ENCODE peak calls at places on chromosomes 4 and X, in ten cellular contexts. W is iris pigment epithelial cell, O is T-helper 2 cell, U is occipital lobe, E is EL, B is RPMI8226, Y is AG08396, D is ovary, T is mesenchymal stem cell, Z is DMS 273 treated with DMSO at 0.1 percent for 48 hours. N is an unnamed sample.

GRCh38 chr4:86414686-86415085 is 54.8 kb upstream of the MAPK10 start:
- DNase-seq in W (no peak), O (no peak), U (no peak), E (no peak), B (no peak), Y (no peak), D (no peak), T (no peak), Z (no peak), N (no peak)

GRCh38 chr4:7722716-7723115 is 216.9 kb downstream of the AFAP1 start:
- DNase-seq in W (peak), O (no peak), U (no peak), E (peak), B (no peak), Y (no peak), D (no peak), T (no peak), Z (no peak), N (no peak)

GRCh38 chr4:21410372-21410771 is 538.2 kb downstream of the KCNIP4 start:
- DNase-seq in W (no peak), O (no peak), U (no peak), E (no peak), B (no peak), Y (no peak), D (no peak), T (no peak), Z (no peak), N (no peak)

GRCh38 chrX:129247642-129248041 is 275.6 kb downstream of the SMARCA1 start:
- DNase-seq in W (no peak), O (no peak), U (no peak), E (no peak), B (no peak), Y (no peak), D (no peak), T (no peak), Z (no peak), N (no peak)

GRCh38 chr4:147160908-147161513 is 215.3 kb upstream of the TTC29 start:
- DNase-seq in W (peak), O (no peak), U (no peak), E (peak), B (peak), Y (peak), D (no peak), T (peak), Z (no peak), N (no peak)

GRCh38 chr4:151690164-151690856 is 70.5 kb downstream of the GATB start:
- DNase-seq in W (peak), O (no peak), U (no peak), E (peak), B (no peak), Y (peak), D (no peak), T (peak), Z (no peak), N (no peak)

GRCh38 chr4:147094228-147094627 is 148.6 kb upstream of the TTC29 start:
- DNase-seq in W (no peak), O (no peak), U (no peak), E (no peak), B (no peak), Y (no peak), D (no peak), T (no peak), Z (no peak), N (no peak)

GRCh38 chrX:23935116-23935515 is 27.3 kb downstream of the CXorf58 start:
- DNase-seq in W (no peak), O (no peak), U (no peak), E (no peak), B (no peak), Y (no peak), D (no peak), T (no peak), Z (no peak), N (no peak)

GRCh38 chr4:128981377-128981776 is 112.0 kb downstream of the SCLT1 start:
- DNase-seq in W (no peak), O (no peak), U (no peak), E (no peak), B (no peak), Y (no peak), D (no peak), T (no peak), Z (no peak), N (no peak)

GRCh38 chr4:145589923-145590702 is 29.1 kb upstream of the MMAA start:
- DNase-seq in W (no peak), O (no peak), U (no peak), E (no peak), B (no peak), Y (no peak), D (no peak), T (no peak), Z (no peak), N (no peak)

GRCh38 chr4:38670939-38671593 is 7.1 kb downstream of the KLF3 start:
- DNase-seq in W (no peak), O (no peak), U (no peak), E (no peak), B (peak), Y (no peak), D (no peak), T (no peak), Z (no peak), N (no peak)

GRCh38 chrX:51568586-51568985 is 50.1 kb downstream of the CENPVL3 start:
- DNase-seq in W (peak), O (no peak), U (no peak), E (peak), B (no peak), Y (peak), D (no peak), T (peak), Z (no peak), N (no peak)

GRCh38 chr4:102196221-102196620 is 149.1 kb downstream of the SLC39A8 start:
- DNase-seq in W (peak), O (no peak), U (no peak), E (peak), B (no peak), Y (peak), D (no peak), T (peak), Z (no peak), N (no peak)

GRCh38 chr4:184384056-184384809 is 90.1 kb downstream of the IRF2 start:
- DNase-seq in W (peak), O (no peak), U (no peak), E (peak), B (peak), Y (peak), D (no peak), T (peak), Z (no peak), N (no peak)

GRCh38 chr4:54683616-54684346 is 26.0 kb downstream of the KIT start:
- DNase-seq in W (no peak), O (no peak), U (no peak), E (peak), B (peak), Y (no peak), D (no peak), T (peak), Z (no peak), N (no peak)

GRCh38 chrX:10110984-10111363 is 45.8 kb upstream of the CLCN4 start:
- DNase-seq in W (no peak), O (peak), U (peak), E (no peak), B (peak), Y (no peak), D (no peak), T (no peak), Z (no peak), N (no peak)

GRCh38 chr4:3660928-3661515 is 105.2 kb upstream of the ADRA2C start:
- DNase-seq in W (no peak), O (no peak), U (no peak), E (no peak), B (no peak), Y (no peak), D (no peak), T (no peak), Z (no peak), N (no peak)

GRCh38 chr4:120922390-120923200 is at the start of gene PRDM5:
- DNase-seq in W (peak), O (peak), U (peak), E (peak), B (peak), Y (peak), D (peak), T (peak), Z (no peak), N (no peak)

GRCh38 chrX:150018931-150019331 is 80.6 kb upstream of the EOLA2 start:
- DNase-seq in W (peak), O (no peak), U (no peak), E (peak), B (no peak), Y (peak), D (no peak), T (peak), Z (no peak), N (no peak)

GRCh38 chrX:17563515-17563914 is 173.8 kb upstream of the SCML1 start:
- DNase-seq in W (no peak), O (no peak), U (no peak), E (peak), B (no peak), Y (no peak), D (no peak), T (no peak), Z (no peak), N (no peak)

GRCh38 chrX:131577999-131578734 is 34.3 kb downstream of the OR13H1 start:
- DNase-seq in W (no peak), O (no peak), U (no peak), E (no peak), B (no peak), Y (no peak), D (no peak), T (no peak), Z (no peak), N (no peak)

GRCh38 chrX:15143825-15144121 is 126.1 kb downstream of the ASB9 start:
- DNase-seq in W (no peak), O (no peak), U (no peak), E (no peak), B (no peak), Y (no peak), D (no peak), T (no peak), Z (no peak), N (no peak)

GRCh38 chr4:40843696-40844095 is 93.9 kb downstream of the NSUN7 start:
- DNase-seq in W (no peak), O (no peak), U (no peak), E (no peak), B (no peak), Y (no peak), D (no peak), T (no peak), Z (no peak), N (no peak)

N was measured in T-helper 17 cell.